ENCODE peak calls at places on chromosomes 5 and 9, in five cellular contexts. R, E, L, F and H are unnamed samples.

GRCh38 chr9:128921881-128922763 is 1.3 kb downstream of the PHYHD1 start:
- DNase-seq in E (peak; percentile 78), F (no peak), R (peak; percentile 83), L (peak; percentile 64), H (no peak)

GRCh38 chr5:132370241-132370820 is 821 bp downstream of the SLC22A5 start:
- DNase-seq in R (no peak), F (no peak), L (peak; percentile 37), E (no peak), H (no peak)

GRCh38 chr5:24621809-24622208 is 23.0 kb downstream of the CDH10 start:
- DNase-seq in R (peak; percentile 32), L (no peak), F (no peak), E (no peak), H (no peak)

GRCh38 chr5:66010476-66010875 is 84.1 kb downstream of the ERBIN start:
- DNase-seq in F (peak; percentile 30), L (no peak), E (no peak), R (no peak), H (no peak)

GRCh38 chr9:121472361-121472910 is 27.2 kb downstream of the GGTA1 start:
- DNase-seq in L (no peak), E (no peak), F (no peak), R (no peak), H (no peak)

GRCh38 chr5:131224387-131225191 is 39.3 kb upstream of the CDC42SE2 start:
- DNase-seq in R (no peak), E (no peak), F (no peak), L (peak; percentile 62), H (no peak)

GRCh38 chr9:82012255-82012654 is 23.7 kb downstream of the SPATA31D1 start:
- DNase-seq in F (no peak), L (no peak), R (no peak), E (no peak), H (no peak)

GRCh38 chr5:87845734-87846133 is 422.9 kb downstream of the TMEM161B start:
- DNase-seq in F (no peak), E (no peak), R (no peak), L (no peak), H (no peak)

GRCh38 chr5:171975262-171975876 is 31.1 kb downstream of the FBXW11 start:
- DNase-seq in E (no peak), F (no peak), L (no peak), R (no peak), H (no peak)

GRCh38 chr9:79104951-79105350 is 466.8 kb upstream of the TLE4 start:
- DNase-seq in R (no peak), F (no peak), L (no peak), E (no peak), H (no peak)

GRCh38 chr5:68215888-68216736 is 556 bp downstream of the PIK3R1 start:
- DNase-seq in L (peak; percentile 72), F (peak; percentile 52), E (peak; percentile 78), R (peak; percentile 76), H (peak; percentile 50)

GRCh38 chr5:2160811-2161210 is 278.1 kb upstream of the IRX4 start:
- DNase-seq in R (no peak), E (no peak), F (no peak), L (no peak), H (no peak)

GRCh38 chr5:96008487-96008886 is 46.8 kb upstream of the ELL2 start:
- DNase-seq in R (no peak), F (no peak), L (no peak), E (no peak), H (no peak)

GRCh38 chr9:136854113-136854841 is 2.1 kb downstream of the MAMDC4 start:
- DNase-seq in E (peak; percentile 69), F (no peak), R (no peak), L (peak; percentile 31), H (peak; percentile 40)

GRCh38 chr9:123216387-123216786 is 52.0 kb downstream of the STRBP start:
- DNase-seq in E (no peak), L (no peak), F (no peak), R (no peak), H (no peak)

GRCh38 chr5:180618830-180619562 is 27.7 kb upstream of the SCGB3A1 start:
- DNase-seq in R (peak; percentile 73), E (no peak), F (no peak), L (no peak), H (no peak)

GRCh38 chr9:131234799-131235479 is 41.4 kb downstream of the FAM78A start:
- DNase-seq in L (no peak), F (no peak), E (no peak), R (peak; percentile 77), H (no peak)

GRCh38 chr5:38500861-38501260 is 55.6 kb downstream of the LIFR start:
- DNase-seq in E (no peak), R (no peak), F (no peak), L (no peak), H (no peak)

DNA sequence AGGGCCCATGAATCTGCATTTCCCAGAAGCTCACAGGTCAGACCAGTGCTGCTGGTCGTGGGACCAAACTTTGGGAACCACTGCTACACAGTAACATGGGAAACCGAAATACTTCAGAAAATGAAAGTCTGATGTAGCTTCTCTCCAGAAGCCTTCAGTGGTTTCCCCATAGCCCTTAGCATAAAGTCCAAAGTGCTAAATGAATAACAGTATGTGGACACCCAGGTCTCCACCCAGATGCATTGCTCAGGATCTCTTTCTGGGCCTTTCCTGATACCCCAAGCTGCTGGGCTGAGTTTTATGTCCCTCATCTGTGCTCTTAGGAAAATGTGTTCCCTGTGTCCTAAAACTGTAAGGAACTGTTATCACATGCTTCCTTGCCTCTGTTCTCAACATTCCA is 100.4 kb downstream of the NFIB start:
- DNase-seq in E (no peak), R (no peak), L (no peak), F (no peak), H (no peak)
- H3K4me1 ChIP-seq in E (peaks cover 70% of the 10 kb centered on the region), R (peaks cover 8% of the 10 kb centered on the region), L (peaks cover 11% of the 10 kb centered on the region), F (no peaks in the 10 kb centered on the region), H (no peaks in the 10 kb centered on the region)

GRCh38 chr5:86108825-86109224 is 508.9 kb upstream of the COX7C start:
- DNase-seq in L (no peak), F (no peak), E (no peak), R (no peak), H (no peak)
- TF ChIP-seq CTCF in L (no peak), F (no peak), E (no peak), R (no peak), H (no peak)

GRCh38 chr5:109396965-109397364 is 12.8 kb downstream of the PJA2 start:
- DNase-seq in E (no peak), L (no peak), R (no peak), F (no peak), H (no peak)
- H3K4me1 ChIP-seq in E (peaks cover 6% of the 10 kb centered on the region), L (no peaks in the 10 kb centered on the region), R (no peaks in the 10 kb centered on the region), F (no peaks in the 10 kb centered on the region), H (no peaks in the 10 kb centered on the region)

DNA sequence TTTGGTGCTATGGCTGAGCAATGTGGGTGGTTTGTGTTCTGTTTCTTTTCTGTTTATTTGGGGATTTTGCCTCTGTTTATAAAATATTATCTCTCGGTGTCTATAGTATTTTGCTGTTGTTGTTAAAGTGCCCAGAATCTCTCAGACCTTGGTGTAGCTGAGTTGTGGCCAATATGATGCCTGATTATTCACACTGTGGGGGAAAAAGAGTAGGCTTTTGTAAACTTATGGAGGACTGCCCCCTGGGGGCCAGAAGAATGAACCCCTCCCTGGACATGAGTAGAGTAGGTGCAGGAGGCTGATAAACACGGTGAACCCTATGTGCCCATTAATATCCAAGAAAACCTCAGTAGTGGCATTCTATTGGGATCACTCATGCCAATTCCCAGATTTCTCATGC is 49.0 kb upstream of the DPYSL3 start:
- DNase-seq in F (peak; percentile 35), E (no peak), R (peak; percentile 74), L (peak; percentile 27), H (peak; percentile 65)
- TF ChIP-seq CTCF in F (peak; percentile 50), E (peak; percentile 20), R (peak; percentile 83), L (peak; percentile 38), H (peak; percentile 74)

DNA sequence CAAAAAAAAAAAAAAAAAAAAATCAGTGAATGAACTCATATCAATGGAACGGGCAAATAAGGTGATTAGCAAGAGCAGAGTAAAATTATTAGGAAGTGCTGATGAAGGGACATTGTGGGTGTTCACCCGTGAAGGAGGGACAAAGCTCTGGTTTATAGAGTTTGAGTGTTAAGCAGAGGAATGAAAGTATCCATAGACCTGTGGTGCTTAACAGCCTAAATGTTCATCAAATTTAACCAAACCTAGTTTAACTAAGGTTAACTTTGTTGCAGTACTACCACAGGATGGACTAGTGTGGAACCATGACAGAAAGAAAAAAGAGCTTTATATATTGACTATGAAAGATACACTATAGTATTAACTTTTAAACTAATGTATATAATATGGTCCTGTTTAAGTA is 44.1 kb upstream of the TNFAIP8 start:
- DNase-seq in R (no peak), L (no peak), E (no peak), F (no peak), H (no peak)
- H3K4me1 ChIP-seq in R (peaks cover 5% of the 10 kb centered on the region), L (no peaks in the 10 kb centered on the region), E (peaks cover 4% of the 10 kb centered on the region), F (peaks cover 40% of the 10 kb centered on the region), H (no peaks in the 10 kb centered on the region)

GRCh38 chr5:139392678-139393496 is 2.0 kb downstream of the PROB1 start:
- DNase-seq in L (peak; percentile 67), F (peak; percentile 86), R (peak; percentile 66), E (peak; percentile 76), H (peak; percentile 85)

GRCh38 chr5:139395844-139396640 is 1.1 kb upstream of the PROB1 start:
- DNase-seq in L (no peak), R (no peak), E (no peak), F (no peak), H (no peak)

GRCh38 chr5:139393497-139394122 is 1.3 kb downstream of the PROB1 start:
- DNase-seq in R (no peak), L (no peak), E (no peak), F (no peak), H (no peak)

GRCh38 chr5:139394654-139395566 is at the start of gene PROB1:
- DNase-seq in F (no peak), E (no peak), L (peak; percentile 48), R (no peak), H (no peak)

GRCh38 chr5:139394123-139394653 is 716 bp downstream of the PROB1 start:
- DNase-seq in F (peak; percentile 82), L (no peak), R (peak; percentile 74), E (peak; percentile 76), H (no peak)
- TF ChIP-seq CTCF in F (peak; percentile 81), L (peak; percentile 44), R (peak; percentile 62), E (peak; percentile 18), H (no peak)

DNA sequence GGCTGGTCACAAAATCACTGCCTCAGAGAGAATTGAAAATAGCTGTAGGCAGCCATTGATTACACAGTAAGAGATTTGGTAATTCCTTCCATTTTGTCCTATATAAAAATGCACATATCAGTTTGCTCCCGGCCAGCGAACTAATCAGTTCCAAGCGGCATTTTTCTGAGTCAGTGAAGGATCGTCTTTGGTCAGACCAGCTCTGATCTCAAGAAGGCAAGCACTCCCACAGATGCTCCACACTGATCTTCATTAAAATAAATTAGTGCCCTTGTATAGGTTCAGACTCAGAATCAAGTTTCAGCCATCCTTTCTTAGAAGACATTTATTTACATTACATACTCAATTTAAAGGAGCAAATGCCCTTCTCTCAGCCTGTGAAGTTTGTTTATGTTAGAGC is 56.8 kb downstream of the SNCAIP start:
- DNase-seq in E (no peak), L (no peak), R (no peak), F (no peak), H (no peak)
- H3K4me1 ChIP-seq in E (no peaks in the 10 kb centered on the region), L (no peaks in the 10 kb centered on the region), R (peaks cover 12% of the 10 kb centered on the region), F (no peaks in the 10 kb centered on the region), H (no peaks in the 10 kb centered on the region)